ENCODE peak calls at places on chromosomes 4 and X, in five cellular contexts. I, M, Z, N and G are unnamed samples. For H3K4me1, the result is how much of the 10 kb centered on the place peaks cover.

GRCh38 chr4:114281561-114281960 is 302.1 kb upstream of the ARSJ start:
- DNase-seq in N (no peak), I (no peak), Z (no peak), M (no peak), G (no peak)

GRCh38 chr4:22454955-22455354 is 60.9 kb downstream of the ADGRA3 start:
- DNase-seq in I (no peak), N (no peak), Z (peak), M (no peak), G (no peak)

GRCh38 chrX:13774696-13775095 is 40.1 kb downstream of the OFD1 start:
- DNase-seq in Z (no peak), M (no peak), I (no peak), N (no peak), G (no peak)

GRCh38 chrX:124263743-124264142 is 68.7 kb upstream of the TEX13D start:
- DNase-seq in Z (no peak), I (no peak), N (no peak), M (no peak), G (no peak)

GRCh38 chr4:86855572-86855971 is 6.4 kb upstream of the SLC10A6 start:
- DNase-seq in N (no peak), M (no peak), Z (no peak), I (peak), G (no peak)

GRCh38 chr4:144787365-144788263 is 141.7 kb downstream of the HHIP start:
- DNase-seq in Z (no peak), I (peak), N (no peak), M (no peak), G (no peak)

GRCh38 chr4:4270529-4270928 is 19.4 kb downstream of the LYAR start:
- DNase-seq in I (no peak), Z (no peak), N (no peak), M (no peak), G (no peak)

GRCh38 chrX:130665214-130665613 is 237.8 kb downstream of the ENOX2 start:
- DNase-seq in M (no peak), N (no peak), I (no peak), Z (no peak), G (no peak)

GRCh38 chr4:134117785-134118184 is 83.8 kb downstream of the PABPC4L start:
- DNase-seq in M (no peak), N (no peak), Z (no peak), I (no peak), G (no peak)

GRCh38 chr4:108425988-108426387 is 194.4 kb upstream of the RPL34 start:
- DNase-seq in Z (no peak), I (no peak), N (no peak), M (no peak), G (no peak)

GRCh38 chr4:147776600-147777175 is 44.8 kb downstream of the ARHGAP10 start:
- DNase-seq in Z (no peak), M (no peak), I (no peak), N (no peak), G (no peak)

GRCh38 chrX:9127991-9128390 is 94.1 kb upstream of the FAM9B start:
- DNase-seq in N (no peak), M (no peak), I (no peak), Z (no peak), G (no peak)

GRCh38 chrX:27767387-27767786 is 40.4 kb upstream of the MAGEB10 start:
- DNase-seq in Z (no peak), I (peak), N (no peak), M (no peak), G (no peak)

GRCh38 chrX:1925053-1925481 is 310.2 kb downstream of the ASMT start:
- DNase-seq in M (no peak), Z (no peak), I (no peak), N (no peak), G (no peak)

GRCh38 chr4:59598233-59598618 is 1601.9 kb upstream of the ADGRL3 start:
- DNase-seq in I (no peak), N (no peak), Z (no peak), M (no peak), G (no peak)

GRCh38 chr4:168631241-168632151 is 134.6 kb downstream of the PALLD start:
- DNase-seq in N (peak), I (peak), M (peak), Z (peak), G (no peak)

GRCh38 chr4:108272566-108272965 is 103.8 kb upstream of the LEF1 start:
- DNase-seq in N (no peak), M (no peak), Z (no peak), I (no peak), G (no peak)

GRCh38 chrX:9341305-9342201 is 123.3 kb upstream of the TBL1X start:
- DNase-seq in I (peak), N (peak), M (peak), Z (peak), G (peak)

GRCh38 chr4:146379744-146380143 is 142.0 kb downstream of the SLC10A7 start:
- DNase-seq in I (peak), Z (no peak), N (no peak), M (no peak), G (no peak)

GRCh38 chrX:118548831-118549230 is 53.2 kb downstream of the DOCK11 start:
- DNase-seq in I (no peak), N (no peak), Z (no peak), M (no peak), G (no peak)

GRCh38 chrX:136086521-136086920 is 60.8 kb upstream of the FHL1 start:
- DNase-seq in N (no peak), M (no peak), Z (no peak), I (no peak), G (no peak)

GRCh38 chrX:54922547-54922946 is 1.9 kb downstream of the TRO start:
- DNase-seq in I (no peak), M (no peak), Z (no peak), N (no peak), G (no peak)

GRCh38 chrX:132490086-132490419 is 1.2 kb upstream of the MBNL3 start:
- DNase-seq in N (no peak), Z (no peak), M (no peak), I (no peak), G (no peak)

GRCh38 chr4:174198396-174199179 is 84.9 kb downstream of the FBXO8 start:
- DNase-seq in Z (no peak), N (no peak), M (no peak), I (peak), G (no peak)

GRCh38 chr4:41339812-41340809 is 83.4 kb downstream of the UCHL1 start:
- DNase-seq in I (peak), Z (peak), N (no peak), M (no peak), G (no peak)

GRCh38 chr4:89558147-89558546 is 250.5 kb upstream of the GPRIN3 start:
- DNase-seq in N (no peak), Z (no peak), I (no peak), M (no peak), G (no peak)

GRCh38 chr4:147456706-147457105 is 24.2 kb upstream of the EDNRA start:
- DNase-seq in Z (no peak), N (no peak), M (no peak), I (no peak), G (no peak)

GRCh38 chr4:138542191-138542771 is 300.1 kb upstream of the SLC7A11 start:
- DNase-seq in I (no peak), N (no peak), Z (no peak), M (no peak), G (no peak)

GRCh38 chrX:150982786-150983525 is at the start of gene HMGB3:
- DNase-seq in N (peak), M (peak), I (peak), Z (peak), G (peak)

GRCh38 chr4:131304686-131305085 is 1844.4 kb upstream of the PCDH10 start:
- DNase-seq in N (no peak), M (no peak), Z (no peak), I (no peak), G (no peak)

GRCh38 chr4:30945586-30945985 is 225.4 kb downstream of the PCDH7 start:
- DNase-seq in I (peak), Z (no peak), N (no peak), M (no peak), G (no peak)

GRCh38 chrX:49850028-49850427 is 20.9 kb downstream of the PAGE4 start:
- DNase-seq in Z (no peak), I (no peak), M (no peak), N (no peak), G (no peak)

GRCh38 chr4:73917081-73917501 is 47.9 kb downstream of the CXCL1 start:
- DNase-seq in I (peak), M (no peak), Z (no peak), N (no peak), G (no peak)

GRCh38 chr4:93132631-93133030 is 695.9 kb upstream of the ATOH1 start:
- DNase-seq in I (no peak), M (no peak), Z (no peak), N (no peak), G (no peak)

GRCh38 chr4:10116625-10117423 is at the start of gene WDR1:
- DNase-seq in Z (peak), M (peak), I (peak), N (peak), G (peak)
- H3K4me1 ChIP-seq in Z (under half), M (under half), I (under half), N (under half), G (under half)

GRCh38 chrX:46628406-46629371 is 55.1 kb downstream of the CHST7 start:
- DNase-seq in N (peak), Z (no peak), M (peak), I (peak), G (no peak)
- TF ChIP-seq POLR2A in N (no peak), Z (no peak), M (no peak), I (no peak), G (no peak)

GRCh38 chr4:80179637-80180161 is 17.6 kb upstream of the PRDM8 start:
- DNase-seq in I (no peak), M (no peak), N (no peak), Z (no peak), G (no peak)
- H3K27ac ChIP-seq in I (no peak), M (no peak), N (no peak), Z (no peak), G (no peak)

GRCh38 chr4:76950052-76950845 is 697 bp downstream of the SEPTIN11 start:
- DNase-seq in Z (peak), M (peak), I (peak), N (peak), G (no peak)
- H3K4me1 ChIP-seq in Z (under half), M (half or more), I (under half), N (under half), G (under half)